ENCODE peak calls at places on chromosomes 16 and 17, in five cellular contexts. V, Z, K, W and N are unnamed samples.

GRCh38 chr17:28226563-28226962 is 92.4 kb upstream of the TMEM97 start:
- DNase-seq in V (no peak), Z (no peak), K (no peak), W (no peak), N (peak)

GRCh38 chr17:4576729-4577322 is 7.5 kb upstream of the SMTNL2 start:
- DNase-seq in V (peak), Z (no peak), K (no peak), W (no peak), N (no peak)

GRCh38 chr17:8693328-8693727 is 51.3 kb downstream of the CCDC42 start:
- DNase-seq in V (no peak), Z (no peak), K (no peak), W (no peak), N (no peak)

GRCh38 chr17:81416612-81417011 is 21.4 kb downstream of the BAHCC1 start:
- DNase-seq in V (no peak), Z (no peak), K (no peak), W (no peak), N (no peak)

GRCh38 chr16:68289621-68290329 is 21.0 kb downstream of the SLC7A6OS start:
- DNase-seq in V (no peak), Z (no peak), K (no peak), W (no peak), N (no peak)

GRCh38 chr16:85678016-85678415 is 10.7 kb downstream of the GINS2 start:
- DNase-seq in V (peak), Z (no peak), K (no peak), W (no peak), N (no peak)

GRCh38 chr17:6413073-6413472 is 21.8 kb downstream of the AIPL1 start:
- DNase-seq in V (no peak), Z (peak), K (no peak), W (no peak), N (no peak)

GRCh38 chr17:45888392-45888791 is 6.0 kb upstream of the MAPT start:
- DNase-seq in V (no peak), Z (no peak), K (no peak), W (no peak), N (no peak)

GRCh38 chr16:90057738-90058173 is 19.4 kb downstream of the PRDM7 start:
- DNase-seq in V (no peak), Z (peak), K (no peak), W (no peak), N (no peak)

GRCh38 chr17:59401725-59402124 is 70.3 kb downstream of the YPEL2 start:
- DNase-seq in V (no peak), Z (no peak), K (no peak), W (no peak), N (no peak)

GRCh38 chr16:31393056-31393455 is at the start of gene ITGAD:
- DNase-seq in V (peak), Z (no peak), K (no peak), W (no peak), N (no peak)

GRCh38 chr17:64162575-64162974 is 32.6 kb upstream of the ERN1 start:
- DNase-seq in V (no peak), Z (no peak), K (no peak), W (no peak), N (no peak)

GRCh38 chr16:84700518-84701277 is 898 bp downstream of the USP10 start:
- DNase-seq in V (no peak), Z (peak), K (no peak), W (no peak), N (no peak)

GRCh38 chr17:43396491-43397060 is 2.2 kb upstream of the ARL4D start:
- DNase-seq in V (no peak), Z (no peak), K (no peak), W (no peak), N (no peak)

GRCh38 chr16:67158637-67159600 is 790 bp downstream of the TRADD start:
- DNase-seq in V (peak), Z (peak), K (no peak), W (no peak), N (peak)

GRCh38 chr17:79814966-79815835 is 18.3 kb upstream of the CBX8 start:
- DNase-seq in V (peak), Z (peak), K (no peak), W (no peak), N (peak)

GRCh38 chr16:17328971-17329370 is 141.8 kb downstream of the XYLT1 start:
- DNase-seq in V (no peak), Z (no peak), K (peak), W (peak), N (no peak)

GRCh38 chr16:49622084-49622390 is 233.9 kb downstream of the ZNF423 start:
- DNase-seq in V (no peak), Z (no peak), K (no peak), W (no peak), N (no peak)

GRCh38 chr17:61522088-61522487 is 68.9 kb downstream of the NACA2 start:
- DNase-seq in V (no peak), Z (no peak), K (no peak), W (no peak), N (no peak)

GRCh38 chr16:8543258-8543657 is 47.1 kb downstream of the TMEM114 start:
- DNase-seq in V (no peak), Z (no peak), K (no peak), W (no peak), N (no peak)

GRCh38 chr17:519450-520212 is 167.0 kb upstream of the RPH3AL start:
- DNase-seq in V (no peak), Z (no peak), K (no peak), W (no peak), N (no peak)

GRCh38 chr17:50196036-50196435 is 5.4 kb downstream of the COL1A1 start:
- DNase-seq in V (no peak), Z (no peak), K (no peak), W (no peak), N (no peak)

GRCh38 chr16:30075503-30076275 is at the start of gene PPP4C:
- DNase-seq in V (peak), Z (peak), K (peak), W (peak), N (peak)

GRCh38 chr16:53166099-53166498 is 111.3 kb downstream of the CHD9 start:
- DNase-seq in V (no peak), Z (no peak), K (no peak), W (no peak), N (no peak)

GRCh38 chr17:80760501-80760900 is 215.9 kb downstream of the RPTOR start:
- DNase-seq in V (no peak), Z (peak), K (no peak), W (no peak), N (peak)

GRCh38 chr16:29811170-29811895 is 660 bp upstream of the PRRT2 start:
- DNase-seq in V (peak), Z (peak), K (peak), W (peak), N (peak)

GRCh38 chr17:75131278-75132017 is at the start of gene NT5C:
- DNase-seq in V (peak), Z (peak), K (peak), W (peak), N (peak)

GRCh38 chr16:26717826-26718225 is 348.9 kb upstream of the C16orf82 start:
- DNase-seq in V (no peak), Z (no peak), K (no peak), W (no peak), N (no peak)

GRCh38 chr16:54507091-54507490 is 220.5 kb upstream of the IRX3 start:
- DNase-seq in V (no peak), Z (no peak), K (no peak), W (no peak), N (no peak)

GRCh38 chr16:27852681-27853080 is 210.8 kb downstream of the GSG1L start:
- DNase-seq in V (no peak), Z (no peak), K (no peak), W (no peak), N (no peak)

GRCh38 chr17:81537343-81537855 is 9.2 kb downstream of the FSCN2 start:
- DNase-seq in V (peak), Z (peak), K (no peak), W (no peak), N (no peak)

GRCh38 chr16:28157768-28158535 is 53.8 kb downstream of the XPO6 start:
- DNase-seq in V (no peak), Z (no peak), K (no peak), W (no peak), N (no peak)

GRCh38 chr16:49876716-49877129 is 20.8 kb upstream of the ZNF423 start:
- DNase-seq in V (peak), Z (peak), K (peak), W (peak), N (peak)

GRCh38 chr17:77473615-77474226 is 333.0 kb downstream of the SEC14L1 start:
- DNase-seq in V (no peak), Z (peak), K (no peak), W (no peak), N (peak)

GRCh38 chr16:75263963-75264445 is 12.6 kb upstream of the BCAR1 start:
- DNase-seq in V (peak), Z (peak), K (peak), W (peak), N (no peak)

GRCh38 chr17:47850692-47851573 is at the start of gene SP6:
- DNase-seq in V (peak), Z (peak), K (peak), W (no peak), N (peak)
- H3K4me3 ChIP-seq in V (peak), Z (peak), K (peak), W (no peak), N (peak)

DNA sequence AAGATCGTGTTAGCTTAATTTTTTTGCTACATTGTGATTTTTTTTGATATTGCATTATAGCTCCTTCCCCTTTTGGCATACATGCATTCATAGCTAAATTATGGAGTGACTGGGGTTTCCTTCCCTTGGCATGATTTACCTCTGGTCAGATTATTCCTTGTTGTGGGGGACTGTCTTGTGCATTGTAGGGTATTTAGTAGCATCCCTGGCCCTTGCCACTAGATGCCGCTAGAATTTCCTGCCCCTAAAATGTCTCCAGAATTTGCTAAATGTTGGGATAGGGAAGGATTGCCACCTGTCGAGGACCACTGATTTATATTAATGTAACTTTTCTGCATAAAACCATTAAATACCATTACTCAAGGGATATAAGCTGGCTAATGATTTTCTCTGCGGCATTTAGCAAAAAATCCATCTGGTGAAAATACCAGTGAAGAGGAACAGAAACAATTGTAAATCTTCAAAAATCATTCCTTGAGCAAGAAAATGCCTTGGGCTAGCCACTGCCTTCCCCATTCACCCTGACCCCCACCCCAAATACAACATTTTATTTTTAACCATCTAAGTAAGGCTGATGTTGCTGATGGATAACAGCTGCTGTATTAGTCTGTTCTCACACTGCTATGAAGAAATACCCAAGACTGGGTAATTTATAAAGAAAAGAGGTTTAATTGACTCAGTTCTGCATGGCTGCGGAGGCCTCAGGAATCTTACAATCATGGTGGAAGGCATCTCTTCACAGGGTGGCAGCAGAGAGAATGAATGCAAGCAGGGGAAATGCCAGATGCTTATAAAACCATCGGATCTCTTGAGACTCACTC is 195.2 kb downstream of the MAP2K6 start:
- DNase-seq in V (no peak), Z (peak), K (no peak), W (peak), N (no peak)
- TF ChIP-seq CTCF in V (peak), Z (peak), K (no peak), W (peak), N (peak)

GRCh38 chr17:82854226-82854625 is 14.4 kb upstream of the ZNF750 start:
- DNase-seq in V (no peak), Z (no peak), K (no peak), W (no peak), N (no peak)
- H3K27ac ChIP-seq in V (no peak), Z (no peak), K (no peak), W (no peak), N (no peak)

GRCh38 chr16:58126451-58126968 is 2.7 kb downstream of the CFAP20 start:
- DNase-seq in V (no peak), Z (no peak), K (no peak), W (no peak), N (no peak)
- H3K4me3 ChIP-seq in V (no peak), Z (peak), K (peak), W (peak), N (no peak)

DNA sequence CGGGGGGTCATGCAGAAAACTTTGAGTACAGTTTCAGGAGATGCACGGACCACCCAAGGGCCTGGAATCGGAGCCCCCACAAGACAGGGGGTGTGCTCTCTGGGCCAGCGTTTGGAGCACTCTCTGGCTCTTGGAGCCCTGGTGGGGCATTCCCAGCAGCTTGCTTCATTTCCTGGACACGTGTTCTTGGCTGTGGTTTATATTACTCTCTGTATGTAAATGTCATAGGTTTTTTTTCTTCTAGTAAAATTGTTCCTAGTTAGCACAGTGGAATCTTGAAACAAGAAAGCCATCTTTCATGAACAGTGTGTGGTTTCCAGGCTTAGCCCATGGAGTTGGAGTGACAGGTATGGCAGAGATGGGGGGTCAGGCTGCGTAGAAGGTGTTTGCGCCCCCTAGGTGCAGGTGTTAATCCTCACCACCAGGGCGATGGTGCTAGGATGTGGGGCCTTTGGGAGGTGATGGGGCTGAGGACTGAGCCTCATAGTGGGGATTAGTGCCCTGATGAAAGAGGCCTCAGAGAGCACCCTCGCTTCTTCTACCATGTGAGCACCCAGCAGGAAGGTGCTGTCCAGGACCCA is 79.8 kb downstream of the JPH3 start:
- DNase-seq in V (no peak), Z (no peak), K (no peak), W (no peak), N (no peak)
- TF ChIP-seq CTCF in V (no peak), Z (peak), K (no peak), W (no peak), N (no peak)

GRCh38 chr16:23856345-23856744 is 20.6 kb downstream of the PRKCB start:
- DNase-seq in V (no peak), Z (no peak), K (no peak), W (no peak), N (no peak)
- H3K27ac ChIP-seq in V (no peak), Z (no peak), K (no peak), W (no peak), N (no peak)